ENCODE peak calls at places on chromosomes 16 and 17, in four cellular contexts. U is RWPE1, D is stomach, E is heart left ventricle. O is an unnamed sample.

GRCh38 chr16:49514391-49514980 is 140.9 kb downstream of the C16orf78 start:
- DNase-seq in E (no peak), U (no peak), D (peak), O (peak)

GRCh38 chr16:85169333-85170065 is 57.2 kb upstream of the CIBAR2 start:
- DNase-seq in U (peak), E (peak), D (no peak), O (no peak)

GRCh38 chr17:41492771-41493170 is 3.1 kb upstream of the KRT36 start:
- DNase-seq in D (no peak), U (no peak), E (no peak), O (peak)

GRCh38 chr16:64983983-64984382 is 137.9 kb downstream of the CDH11 start:
- DNase-seq in U (peak), E (peak), D (no peak), O (no peak)

GRCh38 chr16:28187595-28188004 is 24.2 kb downstream of the XPO6 start:
- DNase-seq in D (no peak), U (no peak), E (no peak), O (no peak)

GRCh38 chr16:73062640-73063283 is 14.8 kb upstream of the ZFHX3 start:
- DNase-seq in E (peak), D (no peak), U (no peak), O (peak)

GRCh38 chr16:86497551-86498021 is 12.7 kb upstream of the FOXF1 start:
- DNase-seq in U (no peak), D (no peak), E (no peak), O (no peak)

GRCh38 chr16:9843424-9844013 is 338.7 kb downstream of the GRIN2A start:
- DNase-seq in U (no peak), E (no peak), D (no peak), O (no peak)

GRCh38 chr16:4494746-4495490 is 18.7 kb downstream of the HMOX2 start:
- DNase-seq in E (no peak), U (peak), D (no peak), O (peak)

DNA sequence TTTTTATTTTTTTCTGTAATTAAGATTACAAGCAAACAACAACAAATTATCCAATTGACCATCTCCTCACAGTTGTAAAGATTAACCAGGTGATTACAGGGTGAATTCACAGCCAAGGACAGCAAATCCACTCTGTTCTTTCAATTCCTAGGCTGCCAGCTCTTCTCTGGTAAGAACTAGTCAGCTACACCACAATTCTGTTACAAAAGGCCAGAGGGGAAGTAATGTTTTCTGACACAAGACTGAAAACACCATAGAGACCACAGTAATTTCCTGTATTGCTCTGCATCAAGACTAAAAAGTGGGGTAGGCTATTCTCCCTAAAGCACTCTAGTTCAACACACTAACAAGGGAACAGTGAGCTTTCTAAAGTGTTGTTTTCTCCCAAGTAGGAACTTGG is 10.6 kb downstream of the CA10 start:
- DNase-seq in E (no peak), U (no peak), D (no peak), O (no peak)
- H3K27ac ChIP-seq in E (no peak), U (no peak), D (no peak), O (no peak)

DNA sequence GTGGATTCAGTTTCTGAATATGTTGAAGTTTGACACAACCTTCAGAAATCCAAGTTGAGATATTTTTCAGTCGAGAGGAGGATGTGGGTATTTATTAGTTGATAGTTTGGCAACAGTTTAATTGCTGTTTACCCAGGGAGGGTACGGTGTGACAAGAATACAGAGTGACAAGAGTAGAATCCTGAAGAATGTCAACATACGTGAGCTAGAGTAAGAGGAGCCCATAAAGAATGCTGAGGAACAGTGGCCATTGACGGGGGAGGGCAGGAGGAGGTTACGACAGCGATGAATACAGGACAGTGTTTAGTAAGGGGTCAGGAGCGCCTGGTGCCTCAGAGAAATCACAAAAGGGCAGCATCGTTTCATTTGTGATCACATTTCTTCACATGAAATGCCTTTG is 76.5 kb downstream of the AATF start:
- DNase-seq in U (no peak), E (no peak), D (no peak), O (no peak)
- H3K27ac ChIP-seq in U (no peak), E (no peak), D (no peak), O (no peak)

DNA sequence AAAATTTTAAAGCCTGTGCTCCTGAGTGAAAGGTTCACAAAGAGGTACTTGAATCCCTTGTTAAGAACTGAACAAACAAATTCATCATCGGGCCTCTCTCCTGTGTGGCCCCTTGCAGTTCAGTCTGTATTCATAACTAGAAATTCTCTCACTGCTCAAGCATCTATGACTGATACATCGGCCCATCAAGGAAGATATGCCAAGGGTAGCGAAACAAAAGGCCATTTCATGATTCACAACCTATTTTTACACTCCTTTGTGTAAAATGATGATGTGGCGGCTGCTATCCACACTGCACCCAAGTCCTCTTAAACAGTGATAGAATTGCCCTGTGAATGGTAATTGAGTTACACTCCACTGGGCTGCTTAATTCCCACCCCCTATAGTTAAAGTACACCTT is 204.6 kb downstream of the STX8 start:
- DNase-seq in U (peak), E (no peak), D (no peak), O (no peak)
- H3K27ac ChIP-seq in U (no peak), E (peak), D (no peak), O (no peak)

DNA sequence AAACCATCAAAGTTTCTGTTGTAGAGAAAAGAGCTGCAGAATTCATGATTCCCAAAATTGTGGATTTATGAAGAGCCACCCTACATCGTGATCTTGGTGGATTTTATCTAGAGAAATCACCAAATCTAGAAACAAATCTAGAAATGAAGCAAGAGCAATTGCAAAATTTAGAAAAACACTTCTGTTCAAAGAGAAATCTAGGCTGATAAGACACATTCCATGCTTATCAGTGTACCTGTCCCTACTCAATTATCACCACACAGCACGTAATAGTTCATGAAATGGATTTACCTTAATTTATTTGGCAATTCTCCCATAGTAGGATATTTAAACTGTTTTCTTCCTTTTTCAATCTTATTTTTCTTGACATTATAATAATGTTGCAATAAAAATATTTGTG is 94.0 kb upstream of the NOL11 start:
- DNase-seq in D (no peak), E (no peak), U (no peak), O (no peak)
- H3K27ac ChIP-seq in D (no peak), E (no peak), U (no peak), O (no peak)

GRCh38 chr16:83336630-83337029 is 471.1 kb upstream of the HSBP1 start:
- DNase-seq in U (no peak), D (no peak), E (no peak), O (no peak)
- H3K27ac ChIP-seq in U (no peak), D (no peak), E (no peak), O (no peak)

GRCh38 chr17:63275968-63276349 is 170.1 kb downstream of the CYB561 start:
- DNase-seq in D (no peak), E (no peak), U (no peak), O (no peak)
- H3K27ac ChIP-seq in D (no peak), E (no peak), U (no peak), O (no peak)

GRCh38 chr16:1592446-1592845 is 19.4 kb downstream of the IFT140 start:
- DNase-seq in D (no peak), E (no peak), U (no peak), O (no peak)

GRCh38 chr16:1597154-1597553 is 14.7 kb downstream of the IFT140 start:
- DNase-seq in E (no peak), U (no peak), D (no peak), O (no peak)

GRCh38 chr16:1596516-1596915 is 15.4 kb downstream of the IFT140 start:
- DNase-seq in D (no peak), U (no peak), E (no peak), O (no peak)

DNA sequence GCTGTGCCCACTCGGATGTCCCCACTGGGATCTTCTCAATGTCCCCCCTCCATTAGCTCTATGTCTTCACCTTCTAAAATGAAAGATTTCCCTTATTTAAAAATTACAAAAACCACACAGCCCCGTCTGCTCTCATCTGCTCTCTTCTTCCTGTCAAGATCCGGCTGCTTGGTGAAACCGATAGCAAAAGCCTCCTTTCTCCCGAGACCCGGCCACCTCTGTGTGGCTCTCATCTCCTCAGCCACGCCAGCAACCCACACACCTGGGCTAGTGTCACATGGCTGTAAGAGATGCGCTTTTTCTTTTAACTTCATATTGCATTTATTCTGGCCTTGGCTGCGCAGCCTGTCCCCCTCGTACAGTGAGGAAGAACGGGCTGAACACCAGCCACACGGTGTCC is 20.6 kb downstream of the IFT140 start:
- DNase-seq in U (no peak), D (no peak), E (no peak), O (no peak)
- H3K27ac ChIP-seq in U (no peak), D (no peak), E (no peak), O (no peak)

GRCh38 chr17:48754500-48755261 is 26.1 kb upstream of the HOXB13 start:
- DNase-seq in E (no peak), U (no peak), D (no peak), O (no peak)

GRCh38 chr17:48751172-48751571 is 22.6 kb upstream of the HOXB13 start:
- DNase-seq in U (no peak), E (no peak), D (no peak), O (no peak)

GRCh38 chr17:48751733-48752398 is 23.3 kb upstream of the HOXB13 start:
- DNase-seq in U (no peak), D (no peak), E (no peak), O (no peak)

GRCh38 chr17:48753794-48754499 is 25.4 kb upstream of the HOXB13 start:
- DNase-seq in D (no peak), E (no peak), U (no peak), O (no peak)

DNA sequence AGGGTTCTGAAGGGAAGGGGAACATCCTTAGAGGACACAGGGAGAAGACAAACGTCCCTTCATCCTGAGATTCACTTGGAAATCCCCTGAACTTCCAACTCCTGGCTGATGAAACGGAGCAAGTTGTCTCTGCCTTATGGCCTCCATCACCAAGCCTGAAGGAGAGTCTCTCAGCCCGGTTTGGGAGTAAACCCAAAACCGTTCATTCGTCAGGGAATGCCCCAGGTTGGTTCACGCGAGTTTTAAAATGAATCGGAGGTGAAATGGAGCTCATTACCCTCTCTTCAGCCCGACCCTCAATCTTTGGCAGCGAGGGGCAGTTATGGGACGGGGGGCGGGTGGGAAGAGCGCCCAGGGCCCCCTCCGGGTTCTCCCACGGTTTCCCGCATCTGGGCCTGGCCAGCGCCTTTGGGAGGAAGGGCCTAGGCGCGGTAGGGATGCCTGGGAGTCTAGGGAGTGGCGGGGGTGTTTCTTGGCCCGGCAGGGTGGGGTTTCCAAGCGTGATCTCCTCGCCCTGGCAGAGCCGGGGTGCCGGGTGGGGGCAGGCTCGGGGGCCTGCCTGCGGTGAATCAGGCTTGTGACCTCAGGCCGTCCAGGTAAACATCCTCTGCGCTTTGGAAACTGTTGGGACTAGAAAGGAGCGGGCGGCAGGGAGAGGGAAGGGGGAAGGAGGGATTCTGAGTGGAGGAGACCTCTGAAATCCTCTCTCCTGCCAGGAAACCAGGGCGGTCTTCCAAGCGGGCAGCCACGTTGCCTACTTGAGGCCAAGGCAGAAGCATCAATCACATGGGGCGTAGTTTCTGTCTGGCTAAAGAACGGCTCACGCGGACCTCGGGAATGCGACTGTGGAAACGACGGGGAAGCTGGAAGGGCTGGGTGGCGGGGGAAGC is 24.1 kb upstream of the HOXB13 start:
- DNase-seq in D (no peak), E (no peak), U (no peak), O (no peak)
- H3K27ac ChIP-seq in D (no peak), E (no peak), U (no peak), O (no peak)